ENCODE peak calls at places on chromosome 20, in five cellular contexts. J, H, E, A and I are unnamed samples.

GRCh38 chr20:11366660-11367059 is 551.0 kb upstream of the BTBD3 start:
- DNase-seq in J (no peak), H (no peak), E (no peak), A (no peak), I (no peak)

GRCh38 chr20:7302256-7302655 is 534.8 kb downstream of the BMP2 start:
- DNase-seq in J (no peak), H (no peak), E (no peak), A (no peak), I (no peak)

GRCh38 chr20:37925265-37926165 is 22.6 kb downstream of the VSTM2L start:
- DNase-seq in J (no peak), H (no peak), E (no peak), A (no peak), I (no peak)

GRCh38 chr20:49318430-49319203 is 40.8 kb upstream of the ZNFX1 start:
- DNase-seq in J (no peak), H (no peak), E (no peak), A (no peak), I (no peak)

GRCh38 chr20:58553841-58554240 is 38.6 kb upstream of the APCDD1L start:
- DNase-seq in J (no peak), H (no peak), E (no peak), A (no peak), I (no peak)

GRCh38 chr20:53939554-53940355 is 130.6 kb downstream of the BCAS1 start:
- DNase-seq in J (peak), H (peak), E (peak), A (peak), I (peak)

GRCh38 chr20:53658973-53659372 is 65.3 kb upstream of the ZNF217 start:
- DNase-seq in J (no peak), H (no peak), E (no peak), A (no peak), I (no peak)

GRCh38 chr20:7667194-7667593 is 273.1 kb downstream of the HAO1 start:
- DNase-seq in J (no peak), H (no peak), E (no peak), A (no peak), I (no peak)

GRCh38 chr20:25299801-25300200 is 51.9 kb downstream of the PYGB start:
- DNase-seq in J (no peak), H (no peak), E (no peak), A (no peak), I (no peak)

GRCh38 chr20:5222919-5223634 is 93.7 kb downstream of the PROKR2 start:
- DNase-seq in J (peak), H (peak), E (peak), A (peak), I (peak)

GRCh38 chr20:4227085-4227821 is 211.9 kb upstream of the RNF24 start:
- DNase-seq in J (no peak), H (peak), E (no peak), A (no peak), I (peak)

GRCh38 chr20:24756292-24757025 is 192.6 kb upstream of the CST7 start:
- DNase-seq in J (no peak), H (no peak), E (no peak), A (no peak), I (no peak)

GRCh38 chr20:41095110-41095969 is 42.0 kb upstream of the PLCG1 start:
- DNase-seq in J (peak), H (peak), E (no peak), A (no peak), I (peak)

GRCh38 chr20:31630187-31630790 is 7.4 kb upstream of the COX4I2 start:
- DNase-seq in J (no peak), H (no peak), E (no peak), A (no peak), I (no peak)

GRCh38 chr20:41692479-41693135 is 74.4 kb upstream of the CHD6 start:
- DNase-seq in J (no peak), H (peak), E (peak), A (peak), I (peak)

GRCh38 chr20:38673261-38673660 is 51.0 kb upstream of the SLC32A1 start:
- DNase-seq in J (no peak), H (no peak), E (no peak), A (no peak), I (no peak)

GRCh38 chr20:61193164-61193563 is 58.9 kb upstream of the CDH4 start:
- DNase-seq in J (no peak), H (no peak), E (no peak), A (no peak), I (no peak)

GRCh38 chr20:59784365-59785117 is 148.9 kb downstream of the SYCP2 start:
- DNase-seq in J (no peak), H (no peak), E (no peak), A (no peak), I (no peak)
- TF ChIP-seq SRF in J (no peak), H (no peak), E (no peak), A (no peak), I (no peak)

DNA sequence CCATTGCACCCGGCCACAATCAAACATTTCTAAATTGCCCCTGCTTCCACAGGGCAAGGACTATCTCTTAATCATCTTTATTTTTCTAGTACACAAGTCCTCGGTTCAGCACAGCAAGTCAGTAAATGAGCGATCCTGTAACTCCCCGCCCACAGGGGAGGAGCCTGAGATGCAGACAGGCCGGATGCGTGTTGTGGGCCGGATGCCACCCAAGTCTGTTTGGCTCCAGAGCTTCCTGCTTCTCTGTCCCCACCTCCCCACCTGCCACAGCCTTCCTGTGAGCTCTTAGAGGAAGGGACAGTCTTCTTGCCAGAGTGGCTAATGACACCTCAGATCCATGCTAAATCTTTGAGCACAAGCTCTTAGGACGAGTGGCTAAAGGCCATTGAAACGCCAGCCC is 264.1 kb downstream of the TFAP2C start:
- DNase-seq in J (no peak), H (no peak), E (no peak), A (no peak), I (peak)
- TF ChIP-seq SRF in J (no peak), H (no peak), E (no peak), A (no peak), I (no peak)

GRCh38 chr20:47303736-47304135 is 52.8 kb downstream of the ZMYND8 start:
- DNase-seq in J (no peak), H (no peak), E (no peak), A (no peak), I (no peak)

GRCh38 chr20:47306755-47307370 is 49.6 kb downstream of the ZMYND8 start:
- DNase-seq in J (no peak), H (no peak), E (no peak), A (no peak), I (no peak)

GRCh38 chr20:47305667-47306066 is 50.8 kb downstream of the ZMYND8 start:
- DNase-seq in J (no peak), H (no peak), E (no peak), A (no peak), I (no peak)

GRCh38 chr20:47306095-47306494 is 50.4 kb downstream of the ZMYND8 start:
- DNase-seq in J (no peak), H (no peak), E (no peak), A (no peak), I (no peak)

DNA sequence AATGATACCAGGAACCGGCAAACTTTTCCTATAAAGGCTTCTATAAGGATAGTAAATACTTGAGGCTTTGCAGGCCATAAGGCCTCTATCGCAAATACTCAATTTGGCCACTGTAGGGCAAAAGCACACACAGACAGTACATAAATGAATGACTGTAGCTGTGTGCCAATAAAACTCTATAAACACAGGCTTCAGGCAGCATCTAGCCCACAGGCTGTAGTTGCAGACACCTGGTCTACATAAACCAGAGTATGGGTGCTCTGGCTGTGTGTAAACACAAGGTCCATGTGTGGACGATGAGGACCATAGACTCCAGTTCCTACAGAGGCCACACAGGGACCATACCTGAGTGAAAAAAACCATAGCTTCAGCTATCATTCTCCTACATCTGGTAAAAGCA is 52.2 kb downstream of the ZMYND8 start:
- DNase-seq in J (no peak), H (no peak), E (no peak), A (no peak), I (no peak)
- TF ChIP-seq SRF in J (no peak), H (no peak), E (no peak), A (no peak), I (no peak)

GRCh38 chr20:20939006-20939405 is 167.2 kb downstream of the LINC00237 start:
- DNase-seq in J (no peak), H (no peak), E (no peak), A (no peak), I (no peak)
- TF ChIP-seq SRF in J (no peak), H (no peak), E (no peak), A (no peak), I (no peak)